ENCODE peak calls at places on chromosomes 13 and 19, in five cellular contexts. I, D, S, A and C are unnamed samples.

GRCh38 chr13:39266426-39266825 is 228.2 kb downstream of the NHLRC3 start:
- DNase-seq in A (no peak), D (peak; percentile 25), I (no peak), S (no peak), C (no peak)

GRCh38 chr19:45355910-45356309 is 14.5 kb downstream of the ERCC2 start:
- DNase-seq in D (no peak), A (no peak), S (no peak), I (no peak), C (no peak)

GRCh38 chr19:45505151-45505995 is 1.9 kb upstream of the VASP start:
- DNase-seq in D (no peak), S (no peak), I (no peak), A (peak; percentile 19), C (no peak)

GRCh38 chr13:20624213-20624612 is 57.3 kb downstream of the IFT88 start:
- DNase-seq in I (no peak), D (no peak), S (no peak), A (no peak), C (no peak)

GRCh38 chr19:16338470-16339360 is 14.1 kb downstream of the KLF2 start:
- DNase-seq in I (no peak), S (no peak), D (peak; percentile 91), A (peak; percentile 98), C (no peak)

GRCh38 chr13:114134944-114135610 is 2.7 kb upstream of the RASA3 start:
- DNase-seq in I (no peak), D (no peak), S (no peak), A (no peak), C (no peak)

GRCh38 chr13:78168981-78169380 is 250.3 kb upstream of the EDNRB start:
- DNase-seq in D (no peak), S (no peak), I (no peak), A (no peak), C (no peak)

GRCh38 chr13:100156786-100157185 is 67.9 kb downstream of the PCCA start:
- DNase-seq in A (peak; percentile 57), S (no peak), I (no peak), D (peak; percentile 82), C (no peak)

GRCh38 chr13:57557979-57558529 is 73.5 kb upstream of the PCDH17 start:
- DNase-seq in S (peak; percentile 2), D (peak; percentile 6), I (peak; percentile 43), A (no peak), C (peak; percentile 63)

GRCh38 chr19:38848299-38849146 is 1.3 kb downstream of the HNRNPL start:
- DNase-seq in S (no peak), A (no peak), D (no peak), I (no peak), C (peak; percentile 40)

GRCh38 chr13:90696254-90696653 is 651.2 kb upstream of the MIR17HG start:
- DNase-seq in I (no peak), D (peak; percentile 74), A (peak; percentile 83), S (no peak), C (no peak)

GRCh38 chr13:21749410-21749809 is 78.5 kb downstream of the FGF9 start:
- DNase-seq in D (peak; percentile 7), A (peak; percentile 54), S (no peak), I (no peak), C (no peak)

GRCh38 chr13:65188691-65189090 is 2041.4 kb downstream of the PCDH9 start:
- DNase-seq in A (no peak), I (no peak), S (no peak), D (no peak), C (no peak)

GRCh38 chr13:20431080-20431479 is 94.6 kb downstream of the CRYL1 start:
- DNase-seq in S (no peak), I (no peak), A (no peak), D (no peak), C (no peak)

GRCh38 chr13:41352935-41353801 is 42.1 kb downstream of the NAA16 start:
- DNase-seq in I (peak; percentile 45), A (peak; percentile 15), D (peak; percentile 71), S (peak; percentile 55), C (peak; percentile 85)

GRCh38 chr13:75402787-75403186 is 79.2 kb downstream of the TBC1D4 start:
- DNase-seq in I (no peak), D (no peak), A (no peak), S (peak; percentile 39), C (peak; percentile 50)

GRCh38 chr13:114203536-114203935 is 24.5 kb downstream of the CFAP97D2 start:
- DNase-seq in S (no peak), D (no peak), A (no peak), I (no peak), C (no peak)

GRCh38 chr13:33017410-33017929 is 1.2 kb downstream of the KL start:
- DNase-seq in I (peak; percentile 33), A (peak; percentile 44), D (no peak), S (no peak), C (peak; percentile 5)

GRCh38 chr13:79282976-79283375 is 123.1 kb downstream of the RBM26 start:
- DNase-seq in I (no peak), A (no peak), D (peak; percentile 51), S (no peak), C (no peak)

GRCh38 chr13:42333613-42334328 is 61.8 kb downstream of the AKAP11 start:
- DNase-seq in D (peak; percentile 62), I (peak; percentile 54), S (no peak), A (peak; percentile 10), C (peak; percentile 84)

GRCh38 chr13:109576331-109576813 is 210.0 kb downstream of the IRS2 start:
- DNase-seq in A (no peak), D (peak; percentile 60), S (no peak), I (no peak), C (no peak)

GRCh38 chr13:99356216-99357089 is 49.3 kb upstream of the GPR183 start:
- DNase-seq in I (peak; percentile 87), D (no peak), A (peak; percentile 91), S (no peak), C (no peak)

GRCh38 chr13:109610517-109610916 is 175.9 kb downstream of the IRS2 start:
- DNase-seq in I (no peak), D (peak; percentile 25), A (no peak), S (peak; percentile 11), C (peak; percentile 60)

GRCh38 chr19:2270572-2271515 is 11.1 kb downstream of the PEAK3 start:
- DNase-seq in S (peak; percentile 83), A (peak; percentile 66), I (peak; percentile 52), D (peak; percentile 59), C (peak; percentile 92)

GRCh38 chr19:2271516-2272103 is 10.4 kb downstream of the PEAK3 start:
- DNase-seq in D (peak; percentile 44), S (no peak), I (peak; percentile 31), A (peak; percentile 81), C (peak; percentile 46)

GRCh38 chr19:2269244-2270156 is 12.5 kb downstream of the PEAK3 start:
- DNase-seq in I (peak; percentile 98), A (peak; percentile 82), D (peak; percentile 91), S (peak; percentile 100), C (peak; percentile 99)

GRCh38 chr19:2268861-2269243 is 12.6 kb upstream of the JSRP1 start:
- DNase-seq in D (no peak), I (no peak), A (no peak), S (no peak), C (no peak)

GRCh38 chr19:2270157-2270571 is 11.8 kb downstream of the PEAK3 start:
- DNase-seq in I (peak; percentile 46), S (no peak), A (no peak), D (no peak), C (peak; percentile 68)
- H3K4me1 ChIP-seq in I (peaks cover 40% of the 10 kb centered on the region), S (peaks cover 32% of the 10 kb centered on the region), A (peaks cover 30% of the 10 kb centered on the region), D (peaks cover 21% of the 10 kb centered on the region), C (peaks cover 47% of the 10 kb centered on the region)

GRCh38 chr19:695350-695949 is at the start of gene PRSS57:
- DNase-seq in S (no peak), A (no peak), I (no peak), D (no peak), C (no peak)

GRCh38 chr19:688992-689391 is 6.3 kb downstream of the PRSS57 start:
- DNase-seq in D (no peak), S (no peak), A (no peak), I (no peak), C (no peak)

GRCh38 chr19:690203-690602 is 5.0 kb downstream of the PRSS57 start:
- DNase-seq in A (no peak), I (no peak), D (no peak), S (no peak), C (no peak)

DNA sequence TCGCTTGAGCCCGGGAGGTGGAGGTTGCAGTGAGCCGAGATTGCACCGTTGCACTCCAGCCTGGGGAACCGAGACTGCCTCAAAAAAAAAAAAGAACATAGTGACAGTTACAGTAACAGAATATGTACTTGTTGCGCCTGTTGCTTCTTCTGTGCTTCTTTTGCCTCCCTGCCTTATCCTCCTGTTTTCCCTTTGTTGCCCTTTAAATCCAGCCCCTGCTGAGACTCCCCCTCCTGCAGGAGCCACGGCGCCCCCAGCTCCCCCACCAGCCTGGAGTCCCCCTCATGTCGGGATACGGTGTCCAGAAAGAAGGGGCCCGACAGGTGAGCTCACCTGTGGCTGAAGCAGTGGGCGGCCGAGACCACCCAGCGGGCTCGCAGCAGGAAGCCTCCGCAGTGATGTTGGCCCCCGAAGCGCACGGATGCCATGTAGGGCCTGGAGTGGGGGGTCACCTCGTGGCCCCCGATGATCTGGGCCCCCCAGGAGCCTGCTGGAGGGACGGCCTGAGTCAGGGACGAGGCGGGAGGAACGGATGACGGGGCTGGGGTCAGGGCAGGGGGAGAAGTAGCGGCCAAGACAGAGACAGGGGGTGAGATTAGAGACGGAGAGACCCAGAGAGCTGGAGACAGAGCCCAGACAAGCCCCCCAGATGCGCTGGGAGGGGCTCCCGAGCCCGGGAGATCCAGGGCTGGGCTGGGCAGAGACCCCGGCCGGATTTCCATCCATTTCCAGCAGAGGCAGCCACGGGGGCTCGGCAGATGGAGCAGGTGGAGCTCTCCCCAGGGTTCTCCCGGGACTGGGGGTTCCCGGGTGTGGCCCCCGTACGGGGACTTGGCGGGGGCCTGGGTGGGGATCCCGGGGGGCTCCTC is 537 bp downstream of the PRSS57 start:
- DNase-seq in S (no peak), I (no peak), A (no peak), D (no peak), C (no peak)
- H3K9ac ChIP-seq in S (no peak overlapping the region), I (no peak overlapping the region), A (no peak overlapping the region), D (no peak overlapping the region), C (no peak overlapping the region)

GRCh38 chr19:6268382-6268771 is 11.4 kb downstream of the MLLT1 start:
- DNase-seq in A (no peak), S (no peak), I (no peak), D (no peak), C (no peak)

GRCh38 chr19:6267552-6268381 is 12.0 kb downstream of the MLLT1 start:
- DNase-seq in I (no peak), S (no peak), D (no peak), A (peak; percentile 54), C (no peak)

GRCh38 chr19:6270076-6270745 is 9.6 kb downstream of the MLLT1 start:
- DNase-seq in D (peak; percentile 33), A (no peak), S (no peak), I (no peak), C (no peak)

GRCh38 chr19:6270822-6271221 is 9.0 kb downstream of the MLLT1 start:
- DNase-seq in S (no peak), I (no peak), A (no peak), D (no peak), C (no peak)

GRCh38 chr19:6269101-6269886 is 10.5 kb downstream of the MLLT1 start:
- DNase-seq in I (no peak), A (no peak), S (no peak), D (no peak), C (no peak)
- H3K4me1 ChIP-seq in I (no peaks in the 10 kb centered on the region), A (peaks cover 36% of the 10 kb centered on the region), S (peaks cover 52% of the 10 kb centered on the region), D (peaks cover 44% of the 10 kb centered on the region), C (no peaks in the 10 kb centered on the region)

DNA sequence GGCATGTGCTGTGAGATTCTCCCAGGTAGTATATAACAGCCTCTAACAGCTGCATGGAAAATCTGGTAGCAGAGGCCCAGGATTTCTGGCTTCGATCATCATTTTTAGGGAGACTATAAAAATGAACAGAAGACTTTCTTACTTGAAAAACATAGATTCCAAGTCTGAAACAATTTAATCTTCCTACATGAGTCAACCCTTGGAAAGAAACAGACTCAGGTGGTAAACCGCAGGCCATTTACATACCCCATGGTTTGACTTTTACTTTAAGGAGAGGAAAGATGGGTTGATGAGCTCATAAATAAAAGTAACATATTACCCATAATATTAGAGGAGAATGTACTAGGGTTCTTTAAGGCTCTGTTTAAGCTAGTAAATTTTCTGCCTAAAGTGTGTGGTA is 121.6 kb downstream of the CYSLTR2 start:
- DNase-seq in A (peak; percentile 95), D (no peak), S (no peak), I (no peak), C (no peak)
- H3K9ac ChIP-seq in A (peak overlapping the region; percentile 37), D (no peak overlapping the region), S (no peak overlapping the region), I (no peak overlapping the region), C (no peak overlapping the region)